ENCODE peak calls at places on chromosomes 1 and 21, in ten cellular contexts. One of them, this sample, is unnamed.

GRCh38 chr1:207885129-207886032 is 25.5 kb downstream of the CD34 start:
- DNase-seq in WTC11: peak
- DNase-seq in tibial nerve: peak
- DNase-seq in psoas muscle: peak
- DNase-seq in type B pancreatic cell: no peak
- DNase-seq in cardiac muscle cell: peak
- DNase-seq in Calu3: peak
- DNase-seq in OCI-LY7: peak
- DNase-seq in BJ: peak
- DNase-seq in CD8-positive, alpha-beta T cell: peak
- DNase-seq in this sample: peak

GRCh38 chr1:231116741-231117140 is 45.1 kb upstream of the TRIM67 start:
- DNase-seq in WTC11: no peak
- DNase-seq in tibial nerve: no peak
- DNase-seq in psoas muscle: no peak
- DNase-seq in type B pancreatic cell: no peak
- DNase-seq in cardiac muscle cell: no peak
- DNase-seq in Calu3: no peak
- DNase-seq in OCI-LY7: no peak
- DNase-seq in BJ: no peak
- DNase-seq in CD8-positive, alpha-beta T cell: no peak
- DNase-seq in this sample: no peak

GRCh38 chr1:217453816-217454215 is 177.1 kb downstream of the GPATCH2 start:
- DNase-seq in WTC11: no peak
- DNase-seq in tibial nerve: no peak
- DNase-seq in psoas muscle: no peak
- DNase-seq in type B pancreatic cell: no peak
- DNase-seq in cardiac muscle cell: peak
- DNase-seq in Calu3: peak
- DNase-seq in OCI-LY7: no peak
- DNase-seq in BJ: no peak
- DNase-seq in CD8-positive, alpha-beta T cell: no peak
- DNase-seq in this sample: peak

GRCh38 chr1:109199710-109200109 is 14.0 kb upstream of the SARS1 start:
- DNase-seq in WTC11: no peak
- DNase-seq in tibial nerve: no peak
- DNase-seq in psoas muscle: no peak
- DNase-seq in type B pancreatic cell: no peak
- DNase-seq in cardiac muscle cell: no peak
- DNase-seq in Calu3: no peak
- DNase-seq in OCI-LY7: no peak
- DNase-seq in BJ: no peak
- DNase-seq in CD8-positive, alpha-beta T cell: no peak
- DNase-seq in this sample: no peak

GRCh38 chr1:162367073-162367472 is 9.6 kb downstream of the SPATA46 start:
- DNase-seq in WTC11: no peak
- DNase-seq in tibial nerve: no peak
- DNase-seq in psoas muscle: no peak
- DNase-seq in type B pancreatic cell: no peak
- DNase-seq in cardiac muscle cell: no peak
- DNase-seq in Calu3: no peak
- DNase-seq in OCI-LY7: no peak
- DNase-seq in BJ: no peak
- DNase-seq in CD8-positive, alpha-beta T cell: no peak
- DNase-seq in this sample: no peak

GRCh38 chr1:235075121-235075954 is 53.3 kb downstream of the TOMM20 start:
- DNase-seq in WTC11: no peak
- DNase-seq in tibial nerve: peak
- DNase-seq in psoas muscle: peak
- DNase-seq in type B pancreatic cell: no peak
- DNase-seq in cardiac muscle cell: peak
- DNase-seq in Calu3: peak
- DNase-seq in OCI-LY7: peak
- DNase-seq in BJ: peak
- DNase-seq in CD8-positive, alpha-beta T cell: peak
- DNase-seq in this sample: no peak

GRCh38 chr1:167808104-167808503 is 86.3 kb downstream of the MPZL1 start:
- DNase-seq in WTC11: no peak
- DNase-seq in tibial nerve: no peak
- DNase-seq in psoas muscle: no peak
- DNase-seq in type B pancreatic cell: no peak
- DNase-seq in cardiac muscle cell: no peak
- DNase-seq in Calu3: no peak
- DNase-seq in OCI-LY7: no peak
- DNase-seq in BJ: no peak
- DNase-seq in CD8-positive, alpha-beta T cell: no peak
- DNase-seq in this sample: no peak

GRCh38 chr1:109040627-109041613 is 982 bp downstream of the WDR47 start:
- DNase-seq in WTC11: peak
- DNase-seq in tibial nerve: no peak
- DNase-seq in psoas muscle: peak
- DNase-seq in type B pancreatic cell: no peak
- DNase-seq in cardiac muscle cell: peak
- DNase-seq in Calu3: peak
- DNase-seq in OCI-LY7: peak
- DNase-seq in BJ: no peak
- DNase-seq in CD8-positive, alpha-beta T cell: peak
- DNase-seq in this sample: peak

GRCh38 chr1:21946836-21947587 is 9.9 kb upstream of the HSPG2 start:
- DNase-seq in WTC11: no peak
- DNase-seq in tibial nerve: no peak
- DNase-seq in psoas muscle: no peak
- DNase-seq in type B pancreatic cell: no peak
- DNase-seq in cardiac muscle cell: no peak
- DNase-seq in Calu3: no peak
- DNase-seq in OCI-LY7: no peak
- DNase-seq in BJ: no peak
- DNase-seq in CD8-positive, alpha-beta T cell: no peak
- DNase-seq in this sample: no peak

GRCh38 chr1:37792943-37793686 is 532 bp upstream of the MANEAL start:
- DNase-seq in WTC11: peak
- DNase-seq in tibial nerve: no peak
- DNase-seq in psoas muscle: no peak
- DNase-seq in type B pancreatic cell: no peak
- DNase-seq in cardiac muscle cell: no peak
- DNase-seq in Calu3: no peak
- DNase-seq in OCI-LY7: no peak
- DNase-seq in BJ: no peak
- DNase-seq in CD8-positive, alpha-beta T cell: no peak
- DNase-seq in this sample: no peak

GRCh38 chr1:157968951-157969350 is 24.5 kb upstream of the KIRREL1 start:
- DNase-seq in WTC11: no peak
- DNase-seq in tibial nerve: no peak
- DNase-seq in psoas muscle: peak
- DNase-seq in type B pancreatic cell: no peak
- DNase-seq in cardiac muscle cell: peak
- DNase-seq in Calu3: no peak
- DNase-seq in OCI-LY7: no peak
- DNase-seq in BJ: peak
- DNase-seq in CD8-positive, alpha-beta T cell: no peak
- DNase-seq in this sample: no peak

GRCh38 chr21:33640697-33641338 is 723 bp downstream of the CRYZL1 start:
- DNase-seq in WTC11: no peak
- DNase-seq in tibial nerve: no peak
- DNase-seq in psoas muscle: no peak
- DNase-seq in type B pancreatic cell: no peak
- DNase-seq in cardiac muscle cell: peak
- DNase-seq in Calu3: no peak
- DNase-seq in OCI-LY7: peak
- DNase-seq in BJ: no peak
- DNase-seq in CD8-positive, alpha-beta T cell: no peak
- DNase-seq in this sample: peak

GRCh38 chr21:29233611-29234540 is 64.8 kb upstream of the BACH1 start:
- DNase-seq in WTC11: no peak
- DNase-seq in tibial nerve: no peak
- DNase-seq in psoas muscle: no peak
- DNase-seq in type B pancreatic cell: no peak
- DNase-seq in cardiac muscle cell: no peak
- DNase-seq in Calu3: no peak
- DNase-seq in OCI-LY7: peak
- DNase-seq in BJ: no peak
- DNase-seq in CD8-positive, alpha-beta T cell: no peak
- DNase-seq in this sample: no peak

GRCh38 chr1:182909578-182909977 is 43.4 kb downstream of the SHCBP1L start:
- DNase-seq in WTC11: no peak
- DNase-seq in tibial nerve: no peak
- DNase-seq in psoas muscle: no peak
- DNase-seq in type B pancreatic cell: no peak
- DNase-seq in cardiac muscle cell: no peak
- DNase-seq in Calu3: no peak
- DNase-seq in OCI-LY7: no peak
- DNase-seq in BJ: no peak
- DNase-seq in CD8-positive, alpha-beta T cell: no peak
- DNase-seq in this sample: peak

GRCh38 chr21:45505416-45506021 is 36.7 kb downstream of the SLC19A1 start:
- DNase-seq in WTC11: no peak
- DNase-seq in tibial nerve: no peak
- DNase-seq in psoas muscle: peak
- DNase-seq in type B pancreatic cell: peak
- DNase-seq in cardiac muscle cell: no peak
- DNase-seq in Calu3: no peak
- DNase-seq in OCI-LY7: no peak
- DNase-seq in BJ: no peak
- DNase-seq in CD8-positive, alpha-beta T cell: no peak
- DNase-seq in this sample: peak

GRCh38 chr1:24987424-24987823 is 57.3 kb upstream of the RUNX3 start:
- DNase-seq in WTC11: no peak
- DNase-seq in tibial nerve: no peak
- DNase-seq in psoas muscle: no peak
- DNase-seq in type B pancreatic cell: no peak
- DNase-seq in cardiac muscle cell: no peak
- DNase-seq in Calu3: no peak
- DNase-seq in OCI-LY7: no peak
- DNase-seq in BJ: no peak
- DNase-seq in CD8-positive, alpha-beta T cell: no peak
- DNase-seq in this sample: no peak

DNA sequence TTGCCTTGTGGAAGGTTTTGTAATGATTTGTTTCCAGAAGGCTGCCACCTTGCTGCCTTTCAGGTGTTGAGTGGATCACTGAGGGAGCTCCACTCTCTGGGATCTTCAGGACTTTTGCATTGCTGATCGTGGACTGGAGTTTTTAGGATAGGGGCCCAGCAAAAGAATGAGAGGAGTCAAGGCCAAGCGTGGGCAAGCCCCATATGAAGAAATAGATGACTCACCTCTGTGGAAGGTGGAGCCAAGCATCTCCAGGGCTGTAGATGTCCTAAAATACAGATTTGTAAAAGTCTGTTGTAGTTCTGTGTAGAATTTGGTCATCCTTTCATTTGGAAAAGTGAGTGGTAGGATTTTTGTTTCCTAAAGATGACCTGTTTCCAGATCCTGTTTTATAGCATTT is 67.0 kb downstream of the ST3GAL3 start:
- DNase-seq in WTC11: no peak
- DNase-seq in tibial nerve: no peak
- DNase-seq in psoas muscle: no peak
- DNase-seq in type B pancreatic cell: no peak
- DNase-seq in cardiac muscle cell: peak
- DNase-seq in Calu3: no peak
- DNase-seq in OCI-LY7: no peak
- DNase-seq in BJ: no peak
- DNase-seq in CD8-positive, alpha-beta T cell: no peak
- DNase-seq in this sample: no peak
- TF ChIP-seq CTCF in WTC11: no peak
- TF ChIP-seq CTCF in tibial nerve: no peak
- TF ChIP-seq CTCF in psoas muscle: no peak
- TF ChIP-seq CTCF in type B pancreatic cell: no peak
- TF ChIP-seq CTCF in cardiac muscle cell: no peak
- TF ChIP-seq CTCF in Calu3: no peak
- TF ChIP-seq CTCF in OCI-LY7: no peak
- TF ChIP-seq CTCF in BJ: no peak
- TF ChIP-seq CTCF in CD8-positive, alpha-beta T cell: no peak
- TF ChIP-seq CTCF in this sample: no peak

GRCh38 chr1:77744576-77744975 is 15.1 kb downstream of the USP33 start:
- DNase-seq in WTC11: no peak
- DNase-seq in tibial nerve: no peak
- DNase-seq in psoas muscle: no peak
- DNase-seq in type B pancreatic cell: no peak
- DNase-seq in cardiac muscle cell: no peak
- DNase-seq in Calu3: no peak
- DNase-seq in OCI-LY7: no peak
- DNase-seq in BJ: no peak
- DNase-seq in CD8-positive, alpha-beta T cell: no peak
- DNase-seq in this sample: no peak
- TF ChIP-seq CTCF in WTC11: no peak
- TF ChIP-seq CTCF in tibial nerve: no peak
- TF ChIP-seq CTCF in psoas muscle: no peak
- TF ChIP-seq CTCF in type B pancreatic cell: no peak
- TF ChIP-seq CTCF in cardiac muscle cell: no peak
- TF ChIP-seq CTCF in Calu3: no peak
- TF ChIP-seq CTCF in OCI-LY7: peak
- TF ChIP-seq CTCF in BJ: no peak
- TF ChIP-seq CTCF in CD8-positive, alpha-beta T cell: no peak
- TF ChIP-seq CTCF in this sample: no peak

GRCh38 chr1:197331565-197331964 is 63.5 kb downstream of the CRB1 start:
- DNase-seq in WTC11: no peak
- DNase-seq in tibial nerve: no peak
- DNase-seq in psoas muscle: no peak
- DNase-seq in type B pancreatic cell: no peak
- DNase-seq in cardiac muscle cell: no peak
- DNase-seq in Calu3: no peak
- DNase-seq in OCI-LY7: no peak
- DNase-seq in BJ: no peak
- DNase-seq in CD8-positive, alpha-beta T cell: no peak
- DNase-seq in this sample: no peak

GRCh38 chr1:197330213-197330612 is 62.2 kb downstream of the CRB1 start:
- DNase-seq in WTC11: no peak
- DNase-seq in tibial nerve: no peak
- DNase-seq in psoas muscle: no peak
- DNase-seq in type B pancreatic cell: no peak
- DNase-seq in cardiac muscle cell: no peak
- DNase-seq in Calu3: no peak
- DNase-seq in OCI-LY7: no peak
- DNase-seq in BJ: no peak
- DNase-seq in CD8-positive, alpha-beta T cell: no peak
- DNase-seq in this sample: no peak

GRCh38 chr1:197327776-197328364 is 59.8 kb downstream of the CRB1 start:
- DNase-seq in WTC11: no peak
- DNase-seq in tibial nerve: no peak
- DNase-seq in psoas muscle: no peak
- DNase-seq in type B pancreatic cell: no peak
- DNase-seq in cardiac muscle cell: peak
- DNase-seq in Calu3: no peak
- DNase-seq in OCI-LY7: peak
- DNase-seq in BJ: no peak
- DNase-seq in CD8-positive, alpha-beta T cell: no peak
- DNase-seq in this sample: no peak
- TF ChIP-seq CTCF in WTC11: peak
- TF ChIP-seq CTCF in tibial nerve: peak
- TF ChIP-seq CTCF in psoas muscle: peak
- TF ChIP-seq CTCF in type B pancreatic cell: peak
- TF ChIP-seq CTCF in cardiac muscle cell: peak
- TF ChIP-seq CTCF in Calu3: peak
- TF ChIP-seq CTCF in OCI-LY7: peak
- TF ChIP-seq CTCF in BJ: peak
- TF ChIP-seq CTCF in CD8-positive, alpha-beta T cell: peak
- TF ChIP-seq CTCF in this sample: peak

DNA sequence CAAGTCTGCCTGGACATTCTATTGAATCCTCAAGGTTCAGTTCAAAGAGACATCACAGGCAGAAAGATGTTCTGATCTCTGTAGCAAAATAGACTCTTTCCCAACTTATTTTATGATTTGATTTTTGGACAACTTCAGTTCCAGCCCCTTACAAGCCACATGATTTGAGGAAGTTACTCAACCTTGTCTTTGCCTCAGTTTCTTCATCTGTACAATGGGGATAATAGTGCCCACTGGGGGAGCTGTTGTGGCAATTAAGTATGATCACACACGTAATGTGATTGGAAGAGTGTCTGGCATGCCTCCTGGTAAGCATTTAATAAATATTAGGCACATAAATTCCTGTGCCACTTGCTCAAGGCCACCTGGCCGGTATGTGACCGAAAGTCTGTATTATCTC is 130.6 kb downstream of the DAB1 start:
- DNase-seq in WTC11: no peak
- DNase-seq in tibial nerve: no peak
- DNase-seq in psoas muscle: no peak
- DNase-seq in type B pancreatic cell: no peak
- DNase-seq in cardiac muscle cell: no peak
- DNase-seq in Calu3: no peak
- DNase-seq in OCI-LY7: no peak
- DNase-seq in BJ: no peak
- DNase-seq in CD8-positive, alpha-beta T cell: no peak
- DNase-seq in this sample: no peak
- TF ChIP-seq CTCF in WTC11: no peak
- TF ChIP-seq CTCF in tibial nerve: no peak
- TF ChIP-seq CTCF in psoas muscle: no peak
- TF ChIP-seq CTCF in type B pancreatic cell: no peak
- TF ChIP-seq CTCF in cardiac muscle cell: no peak
- TF ChIP-seq CTCF in Calu3: no peak
- TF ChIP-seq CTCF in OCI-LY7: peak
- TF ChIP-seq CTCF in BJ: no peak
- TF ChIP-seq CTCF in CD8-positive, alpha-beta T cell: no peak
- TF ChIP-seq CTCF in this sample: no peak

This sample was measured in BE2C.